ENCODE peak calls at places on chromosomes 4 and X, in nine cellular contexts. One of them, this sample, is unnamed.

GRCh38 chrX:13778916-13779315 is 38.0 kb downstream of the GPM6B start:
- DNase-seq in A549: no peak
- DNase-seq in HepG2: no peak
- DNase-seq in Panc1: no peak
- DNase-seq in HCT116: no peak
- DNase-seq in SK-N-SH: no peak
- DNase-seq in K562: no peak
- DNase-seq in GM12878: no peak
- DNase-seq in GM23338: peak; percentile 30
- DNase-seq in this sample: no peak

GRCh38 chr4:86421461-86421860 is 61.6 kb upstream of the MAPK10 start:
- DNase-seq in A549: no peak
- DNase-seq in SK-N-SH: no peak
- DNase-seq in GM12878: no peak
- DNase-seq in Panc1: no peak
- DNase-seq in HepG2: no peak
- DNase-seq in HCT116: no peak
- DNase-seq in K562: no peak
- DNase-seq in GM23338: no peak
- DNase-seq in this sample: no peak

GRCh38 chrX:46918434-46918833 is 6.2 kb downstream of the JADE3 start:
- DNase-seq in SK-N-SH: no peak
- DNase-seq in Panc1: no peak
- DNase-seq in K562: no peak
- DNase-seq in GM23338: no peak
- DNase-seq in A549: no peak
- DNase-seq in HCT116: no peak
- DNase-seq in HepG2: peak; percentile 67
- DNase-seq in GM12878: no peak
- DNase-seq in this sample: no peak

GRCh38 chrX:67607436-67607835 is 63.6 kb downstream of the AR start:
- DNase-seq in A549: no peak
- DNase-seq in GM23338: no peak
- DNase-seq in GM12878: no peak
- DNase-seq in K562: no peak
- DNase-seq in HCT116: no peak
- DNase-seq in HepG2: no peak
- DNase-seq in Panc1: no peak
- DNase-seq in SK-N-SH: no peak
- DNase-seq in this sample: no peak

GRCh38 chr4:160129439-160129838 is 1026.6 kb downstream of the RAPGEF2 start:
- DNase-seq in A549: no peak
- DNase-seq in HCT116: peak; percentile 18
- DNase-seq in HepG2: no peak
- DNase-seq in Panc1: no peak
- DNase-seq in GM23338: no peak
- DNase-seq in K562: no peak
- DNase-seq in SK-N-SH: no peak
- DNase-seq in GM12878: no peak
- DNase-seq in this sample: no peak

GRCh38 chr4:38062894-38063168 is 102.6 kb downstream of the PTTG2 start:
- DNase-seq in GM23338: no peak
- DNase-seq in HepG2: no peak
- DNase-seq in GM12878: no peak
- DNase-seq in SK-N-SH: no peak
- DNase-seq in K562: no peak
- DNase-seq in Panc1: no peak
- DNase-seq in HCT116: no peak
- DNase-seq in A549: no peak
- DNase-seq in this sample: no peak

GRCh38 chr4:83484500-83485431 is at the start of gene ABRAXAS1:
- DNase-seq in GM12878: peak; percentile 45
- DNase-seq in A549: peak; percentile 79
- DNase-seq in HepG2: peak; percentile 91
- DNase-seq in SK-N-SH: peak; percentile 99
- DNase-seq in Panc1: peak; percentile 18
- DNase-seq in K562: peak; percentile 97
- DNase-seq in GM23338: peak; percentile 98
- DNase-seq in HCT116: peak; percentile 76
- DNase-seq in this sample: peak; percentile 90

GRCh38 chr4:7906171-7906581 is 33.5 kb downstream of the AFAP1 start:
- DNase-seq in A549: no peak
- DNase-seq in GM12878: no peak
- DNase-seq in K562: no peak
- DNase-seq in SK-N-SH: no peak
- DNase-seq in Panc1: no peak
- DNase-seq in GM23338: no peak
- DNase-seq in HCT116: no peak
- DNase-seq in HepG2: no peak
- DNase-seq in this sample: no peak

GRCh38 chrX:129523076-129524055 is at the start of gene SMARCA1:
- DNase-seq in SK-N-SH: peak; percentile 91
- DNase-seq in GM12878: no peak
- DNase-seq in A549: peak; percentile 67
- DNase-seq in Panc1: no peak
- DNase-seq in HepG2: peak; percentile 65
- DNase-seq in GM23338: peak; percentile 62
- DNase-seq in HCT116: peak; percentile 16
- DNase-seq in K562: peak; percentile 20
- DNase-seq in this sample: no peak

GRCh38 chrX:107632291-107632690 is 4.0 kb downstream of the PRPS1 start:
- DNase-seq in SK-N-SH: no peak
- DNase-seq in Panc1: no peak
- DNase-seq in GM12878: no peak
- DNase-seq in K562: no peak
- DNase-seq in HCT116: no peak
- DNase-seq in A549: no peak
- DNase-seq in HepG2: no peak
- DNase-seq in GM23338: no peak
- DNase-seq in this sample: no peak

GRCh38 chr4:105808030-105808429 is 87.2 kb upstream of the NPNT start:
- DNase-seq in A549: no peak
- DNase-seq in GM23338: no peak
- DNase-seq in HCT116: no peak
- DNase-seq in K562: no peak
- DNase-seq in GM12878: no peak
- DNase-seq in HepG2: no peak
- DNase-seq in SK-N-SH: no peak
- DNase-seq in Panc1: no peak
- DNase-seq in this sample: no peak

GRCh38 chr4:6472387-6473263 is at the start of gene PPP2R2C:
- DNase-seq in SK-N-SH: peak; percentile 81
- DNase-seq in K562: peak; percentile 72
- DNase-seq in A549: peak; percentile 32
- DNase-seq in HepG2: no peak
- DNase-seq in Panc1: no peak
- DNase-seq in HCT116: no peak
- DNase-seq in GM23338: peak; percentile 62
- DNase-seq in GM12878: no peak
- DNase-seq in this sample: no peak

GRCh38 chr4:6471303-6472007 is 959 bp downstream of the PPP2R2C start:
- DNase-seq in HCT116: no peak
- DNase-seq in SK-N-SH: peak; percentile 74
- DNase-seq in K562: no peak
- DNase-seq in Panc1: no peak
- DNase-seq in HepG2: no peak
- DNase-seq in GM23338: peak; percentile 26
- DNase-seq in GM12878: no peak
- DNase-seq in A549: peak; percentile 21
- DNase-seq in this sample: no peak

GRCh38 chr4:6473264-6474052 is 1.0 kb upstream of the PPP2R2C start:
- DNase-seq in Panc1: no peak
- DNase-seq in SK-N-SH: no peak
- DNase-seq in GM23338: peak; percentile 6
- DNase-seq in HCT116: no peak
- DNase-seq in GM12878: no peak
- DNase-seq in A549: no peak
- DNase-seq in K562: no peak
- DNase-seq in HepG2: no peak
- DNase-seq in this sample: no peak

GRCh38 chr4:6470502-6471302 is 1.7 kb downstream of the PPP2R2C start:
- DNase-seq in HCT116: no peak
- DNase-seq in Panc1: no peak
- DNase-seq in GM12878: no peak
- DNase-seq in A549: peak; percentile 43
- DNase-seq in SK-N-SH: peak; percentile 85
- DNase-seq in HepG2: no peak
- DNase-seq in K562: peak; percentile 91
- DNase-seq in GM23338: peak; percentile 54
- DNase-seq in this sample: no peak

DNA sequence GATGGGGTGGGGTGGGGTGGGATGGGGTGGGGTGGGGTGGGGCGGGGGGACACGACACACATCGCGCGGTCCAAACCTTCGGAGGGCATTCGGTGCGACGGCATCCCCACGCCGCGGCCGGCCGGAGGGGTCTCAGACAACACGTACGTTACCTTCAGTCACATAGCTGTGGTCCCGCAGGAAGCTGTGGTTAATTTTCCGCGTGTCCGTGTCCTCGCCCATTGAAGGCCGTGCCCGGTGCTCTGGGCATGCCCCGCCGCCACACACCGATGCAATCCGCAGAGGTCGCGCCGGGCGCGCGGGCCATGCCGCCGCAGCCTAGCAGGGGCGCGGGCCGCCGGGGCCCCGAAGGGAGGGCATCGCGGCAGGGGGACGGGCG is 417 bp downstream of the PPP2R2C start:
- DNase-seq in GM23338: no peak
- DNase-seq in HCT116: no peak
- DNase-seq in GM12878: no peak
- DNase-seq in Panc1: no peak
- DNase-seq in SK-N-SH: no peak
- DNase-seq in HepG2: no peak
- DNase-seq in A549: no peak
- DNase-seq in K562: no peak
- DNase-seq in this sample: no peak
- TF ChIP-seq REST in GM23338: no peak
- TF ChIP-seq REST in HCT116: no peak
- TF ChIP-seq REST in GM12878: no peak
- TF ChIP-seq REST in Panc1: no peak
- TF ChIP-seq REST in SK-N-SH: no peak
- TF ChIP-seq REST in HepG2: no peak
- TF ChIP-seq REST in A549: no peak
- TF ChIP-seq REST in K562: no peak
- TF ChIP-seq REST in this sample: no peak

GRCh38 chr4:40923326-40924095 is 173.8 kb downstream of the NSUN7 start:
- DNase-seq in Panc1: no peak
- DNase-seq in GM23338: no peak
- DNase-seq in HepG2: no peak
- DNase-seq in A549: no peak
- DNase-seq in SK-N-SH: no peak
- DNase-seq in GM12878: no peak
- DNase-seq in HCT116: no peak
- DNase-seq in K562: no peak
- DNase-seq in this sample: no peak
- TF ChIP-seq REST in Panc1: no peak
- TF ChIP-seq REST in GM23338: no peak
- TF ChIP-seq REST in HepG2: no peak
- TF ChIP-seq REST in A549: no peak
- TF ChIP-seq REST in SK-N-SH: no peak
- TF ChIP-seq REST in GM12878: no peak
- TF ChIP-seq REST in HCT116: no peak
- TF ChIP-seq REST in K562: no peak
- TF ChIP-seq REST in this sample: no peak

GRCh38 chrX:429266-429825 is 42.6 kb upstream of the PPP2R3B start:
- DNase-seq in GM12878: no peak
- DNase-seq in Panc1: no peak
- DNase-seq in GM23338: no peak
- DNase-seq in HCT116: no peak
- DNase-seq in K562: no peak
- DNase-seq in A549: no peak
- DNase-seq in HepG2: no peak
- DNase-seq in SK-N-SH: no peak
- DNase-seq in this sample: no peak
- TF ChIP-seq REST in GM12878: no peak
- TF ChIP-seq REST in Panc1: no peak
- TF ChIP-seq REST in GM23338: no peak
- TF ChIP-seq REST in HCT116: no peak
- TF ChIP-seq REST in K562: no peak
- TF ChIP-seq REST in A549: no peak
- TF ChIP-seq REST in HepG2: no peak
- TF ChIP-seq REST in SK-N-SH: no peak
- TF ChIP-seq REST in this sample: no peak

DNA sequence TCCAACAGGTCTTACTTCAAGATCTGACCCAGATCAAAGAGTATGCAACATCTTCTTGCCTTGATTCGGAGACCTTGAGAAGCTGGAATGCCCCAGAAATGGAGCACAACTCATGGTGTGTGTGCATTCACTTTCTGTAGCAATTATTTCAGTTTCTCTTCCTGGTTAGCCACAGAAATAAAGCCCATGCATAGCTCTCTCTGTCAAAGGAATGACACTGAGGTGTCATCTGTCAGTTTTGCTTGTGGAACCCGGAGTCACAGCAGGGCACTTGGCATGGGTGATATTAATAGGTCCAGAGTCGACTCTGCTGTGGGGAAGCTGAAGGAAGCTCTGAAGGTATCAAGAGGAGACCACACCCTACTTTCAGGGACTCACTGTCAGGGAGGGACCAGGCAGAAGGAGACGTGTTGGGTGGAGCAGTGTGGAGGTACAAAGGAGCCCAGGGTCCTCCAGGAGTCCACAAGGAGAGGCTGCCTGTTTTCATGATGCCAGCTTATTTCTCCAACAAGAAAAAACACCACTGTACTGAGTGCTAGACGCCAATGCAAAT is 10.7 kb downstream of the CLNK start:
- DNase-seq in GM23338: no peak
- DNase-seq in GM12878: peak; percentile 89
- DNase-seq in A549: no peak
- DNase-seq in HCT116: no peak
- DNase-seq in SK-N-SH: no peak
- DNase-seq in K562: no peak
- DNase-seq in Panc1: no peak
- DNase-seq in HepG2: no peak
- DNase-seq in this sample: no peak
- TF ChIP-seq REST in GM23338: no peak
- TF ChIP-seq REST in GM12878: no peak
- TF ChIP-seq REST in A549: no peak
- TF ChIP-seq REST in HCT116: no peak
- TF ChIP-seq REST in SK-N-SH: no peak
- TF ChIP-seq REST in K562: no peak
- TF ChIP-seq REST in Panc1: no peak
- TF ChIP-seq REST in HepG2: no peak
- TF ChIP-seq REST in this sample: no peak

GRCh38 chr4:168362025-168362401 is 43.5 kb upstream of the DDX60 start:
- DNase-seq in GM23338: no peak
- DNase-seq in SK-N-SH: no peak
- DNase-seq in GM12878: no peak
- DNase-seq in HCT116: no peak
- DNase-seq in A549: no peak
- DNase-seq in Panc1: no peak
- DNase-seq in K562: no peak
- DNase-seq in HepG2: no peak
- DNase-seq in this sample: no peak
- TF ChIP-seq REST in GM23338: no peak
- TF ChIP-seq REST in SK-N-SH: no peak
- TF ChIP-seq REST in GM12878: no peak
- TF ChIP-seq REST in HCT116: no peak
- TF ChIP-seq REST in A549: no peak
- TF ChIP-seq REST in Panc1: no peak
- TF ChIP-seq REST in K562: no peak
- TF ChIP-seq REST in HepG2: no peak
- TF ChIP-seq REST in this sample: no peak

This sample was measured in HL-60.